ENCODE peak calls at places on chromosomes 12 and 14, in four cellular contexts. One of them, this sample, is unnamed.

GRCh38 chr12:44847888-44848770 is 28.0 kb downstream of the NELL2 start:
- DNase-seq in H9: no peak
- DNase-seq in mesenchymal stem cell: no peak
- DNase-seq in IMR-90: no peak
- DNase-seq in this sample: no peak

GRCh38 chr12:6132496-6132895 is 8.0 kb upstream of the VWF start:
- DNase-seq in mesenchymal stem cell: no peak
- DNase-seq in IMR-90: no peak
- DNase-seq in H9: no peak
- DNase-seq in this sample: no peak

GRCh38 chr14:31122098-31122611 is 85.4 kb downstream of the HECTD1 start:
- DNase-seq in IMR-90: peak; percentile 23
- DNase-seq in H9: no peak
- DNase-seq in mesenchymal stem cell: peak; percentile 36
- DNase-seq in this sample: no peak

GRCh38 chr12:59149995-59150642 is 229.8 kb upstream of the LRIG3 start:
- DNase-seq in H9: no peak
- DNase-seq in mesenchymal stem cell: peak; percentile 81
- DNase-seq in IMR-90: peak; percentile 84
- DNase-seq in this sample: peak; percentile 69

GRCh38 chr12:58242803-58243628 is 301.6 kb downstream of the ATP23 start:
- DNase-seq in mesenchymal stem cell: no peak
- DNase-seq in IMR-90: peak; percentile 40
- DNase-seq in H9: no peak
- DNase-seq in this sample: no peak

GRCh38 chr12:117685115-117685926 is 283.5 kb downstream of the KSR2 start:
- DNase-seq in H9: peak; percentile 97
- DNase-seq in IMR-90: no peak
- DNase-seq in mesenchymal stem cell: peak; percentile 92
- DNase-seq in this sample: peak; percentile 29

GRCh38 chr14:80434574-80435321 is 223.4 kb upstream of the DIO2 start:
- DNase-seq in H9: peak; percentile 54
- DNase-seq in mesenchymal stem cell: peak; percentile 15
- DNase-seq in IMR-90: peak; percentile 45
- DNase-seq in this sample: no peak

GRCh38 chr12:27212861-27213260 is 31.2 kb upstream of the STK38L start:
- DNase-seq in mesenchymal stem cell: no peak
- DNase-seq in IMR-90: no peak
- DNase-seq in H9: no peak
- DNase-seq in this sample: no peak

GRCh38 chr12:108594-108993 is 42.0 kb downstream of the IQSEC3 start:
- DNase-seq in mesenchymal stem cell: no peak
- DNase-seq in H9: no peak
- DNase-seq in IMR-90: no peak
- DNase-seq in this sample: no peak

GRCh38 chr12:106030210-106031175 is 108.3 kb downstream of the NUAK1 start:
- DNase-seq in H9: no peak
- DNase-seq in IMR-90: peak; percentile 96
- DNase-seq in mesenchymal stem cell: peak; percentile 96
- DNase-seq in this sample: no peak

GRCh38 chr12:104903648-104904423 is 54.3 kb downstream of the SLC41A2 start:
- DNase-seq in IMR-90: no peak
- DNase-seq in mesenchymal stem cell: no peak
- DNase-seq in H9: no peak
- DNase-seq in this sample: no peak

GRCh38 chr14:36212577-36212976 is 36.1 kb upstream of the PTCSC3 start:
- DNase-seq in H9: no peak
- DNase-seq in mesenchymal stem cell: no peak
- DNase-seq in IMR-90: no peak
- DNase-seq in this sample: no peak

GRCh38 chr12:131152587-131152986 is 198.9 kb downstream of the ADGRD1 start:
- DNase-seq in mesenchymal stem cell: no peak
- DNase-seq in IMR-90: no peak
- DNase-seq in H9: no peak
- DNase-seq in this sample: no peak

GRCh38 chr12:66590276-66590675 is 88.6 kb downstream of the GRIP1 start:
- DNase-seq in H9: no peak
- DNase-seq in IMR-90: no peak
- DNase-seq in mesenchymal stem cell: no peak
- DNase-seq in this sample: no peak

GRCh38 chr12:124869011-124869665 is 5.5 kb upstream of the SCARB1 start:
- DNase-seq in IMR-90: no peak
- DNase-seq in H9: peak; percentile 74
- DNase-seq in mesenchymal stem cell: no peak
- DNase-seq in this sample: no peak

GRCh38 chr12:64186789-64187188 is 35.3 kb downstream of the KICS2 start:
- DNase-seq in H9: no peak
- DNase-seq in mesenchymal stem cell: peak; percentile 22
- DNase-seq in IMR-90: peak; percentile 47
- DNase-seq in this sample: no peak

GRCh38 chr12:77131977-77132490 is 66.7 kb upstream of the E2F7 start:
- DNase-seq in mesenchymal stem cell: no peak
- DNase-seq in IMR-90: no peak
- DNase-seq in H9: no peak
- DNase-seq in this sample: no peak

GRCh38 chr12:93570552-93571359 is 1.7 kb upstream of the SOCS2 start:
- DNase-seq in mesenchymal stem cell: peak; percentile 94
- DNase-seq in H9: peak; percentile 95
- DNase-seq in IMR-90: peak; percentile 92
- DNase-seq in this sample: peak; percentile 90
- H4K91ac ChIP-seq in mesenchymal stem cell: no peak overlapping the region
- H4K91ac ChIP-seq in H9: no peak overlapping the region
- H4K91ac ChIP-seq in IMR-90: peak overlapping the region; percentile 62
- H4K91ac ChIP-seq in this sample: no peak overlapping the region

GRCh38 chr12:13194462-13195110 is 1.9 kb upstream of the EMP1 start:
- DNase-seq in mesenchymal stem cell: peak; percentile 83
- DNase-seq in H9: no peak
- DNase-seq in IMR-90: no peak
- DNase-seq in this sample: no peak
- H3K9ac ChIP-seq in mesenchymal stem cell: peak overlapping the region; percentile 99
- H3K9ac ChIP-seq in H9: no peak overlapping the region
- H3K9ac ChIP-seq in IMR-90: no peak overlapping the region
- H3K9ac ChIP-seq in this sample: no peak overlapping the region

GRCh38 chr14:24332094-24332983 is 2.5 kb downstream of the ADCY4 start:
- DNase-seq in H9: peak; percentile 90
- DNase-seq in mesenchymal stem cell: peak; percentile 75
- DNase-seq in IMR-90: peak; percentile 52
- DNase-seq in this sample: no peak
- H4K91ac ChIP-seq in H9: no peak overlapping the region
- H4K91ac ChIP-seq in mesenchymal stem cell: peak overlapping the region; percentile 56
- H4K91ac ChIP-seq in IMR-90: no peak overlapping the region
- H4K91ac ChIP-seq in this sample: no peak overlapping the region

GRCh38 chr12:88339966-88340365 is 197.9 kb downstream of the TMTC3 start:
- DNase-seq in IMR-90: peak; percentile 28
- DNase-seq in H9: no peak
- DNase-seq in mesenchymal stem cell: peak; percentile 43
- DNase-seq in this sample: no peak

GRCh38 chr12:88338486-88338885 is 196.4 kb downstream of the TMTC3 start:
- DNase-seq in mesenchymal stem cell: no peak
- DNase-seq in H9: no peak
- DNase-seq in IMR-90: no peak
- DNase-seq in this sample: no peak

GRCh38 chr12:88342434-88342833 is 200.3 kb downstream of the TMTC3 start:
- DNase-seq in mesenchymal stem cell: no peak
- DNase-seq in IMR-90: no peak
- DNase-seq in H9: no peak
- DNase-seq in this sample: no peak

GRCh38 chr12:88336071-88336768 is 194.1 kb downstream of the TMTC3 start:
- DNase-seq in H9: no peak
- DNase-seq in IMR-90: no peak
- DNase-seq in mesenchymal stem cell: no peak
- DNase-seq in this sample: no peak

DNA sequence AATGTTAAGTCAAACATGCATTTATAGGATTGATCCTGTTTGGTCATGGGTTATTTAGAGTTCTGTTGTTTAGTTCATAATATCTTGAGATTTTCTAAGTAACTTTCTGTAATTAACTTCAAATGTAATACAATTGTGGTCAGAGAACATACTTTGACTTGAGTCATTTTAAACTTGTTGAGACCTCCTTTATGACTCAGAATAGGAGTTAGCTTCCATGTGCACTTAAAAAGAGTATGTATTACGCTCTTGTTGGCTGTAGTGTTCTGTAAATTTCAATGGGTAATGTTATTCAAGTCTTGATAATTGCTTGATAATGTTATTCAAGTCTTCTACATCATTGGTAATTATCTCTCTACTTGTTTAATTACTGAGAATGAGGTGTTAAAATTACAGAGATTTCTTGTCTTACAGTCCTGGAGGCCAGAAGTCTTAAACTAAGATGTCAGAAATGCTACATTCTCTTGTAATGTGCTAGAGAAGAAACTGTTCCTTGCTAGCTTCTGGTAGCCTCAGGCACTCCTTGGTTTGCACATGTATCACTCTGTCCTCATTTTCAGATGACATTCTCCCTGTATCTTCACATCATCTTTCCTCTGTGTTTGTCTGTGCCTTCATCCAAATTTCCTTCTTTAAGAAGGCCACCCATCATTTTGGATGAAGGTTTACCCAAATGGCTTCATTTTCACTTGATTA is 197.3 kb downstream of the TMTC3 start:
- DNase-seq in H9: no peak
- DNase-seq in mesenchymal stem cell: peak; percentile 72
- DNase-seq in IMR-90: peak; percentile 85
- DNase-seq in this sample: no peak
- H3K9ac ChIP-seq in H9: no peak overlapping the region
- H3K9ac ChIP-seq in mesenchymal stem cell: no peak overlapping the region
- H3K9ac ChIP-seq in IMR-90: no peak overlapping the region
- H3K9ac ChIP-seq in this sample: no peak overlapping the region

DNA sequence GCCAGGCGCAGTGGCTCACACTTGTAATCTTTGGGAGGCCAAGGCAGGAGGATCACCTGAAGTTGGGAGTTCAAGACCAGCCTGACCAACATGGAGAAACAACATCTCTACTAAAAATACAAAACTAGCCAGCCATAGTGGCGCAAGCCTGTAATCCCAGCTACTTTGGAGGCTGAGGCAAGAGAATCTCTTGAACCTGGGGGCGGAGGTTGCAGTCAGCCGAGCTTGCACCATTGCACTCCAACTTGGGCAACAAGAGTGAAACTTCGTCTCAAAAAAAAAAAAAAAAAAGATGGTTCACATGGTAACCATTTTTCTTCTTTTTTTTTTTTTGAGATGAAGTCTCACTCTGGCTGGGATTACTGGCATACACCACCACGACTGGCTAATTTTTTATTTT is 35.3 kb downstream of the SLC2A14 start:
- DNase-seq in mesenchymal stem cell: no peak
- DNase-seq in H9: no peak
- DNase-seq in IMR-90: no peak
- DNase-seq in this sample: no peak
- H4K91ac ChIP-seq in mesenchymal stem cell: no peak overlapping the region
- H4K91ac ChIP-seq in H9: no peak overlapping the region
- H4K91ac ChIP-seq in IMR-90: no peak overlapping the region
- H4K91ac ChIP-seq in this sample: no peak overlapping the region